ENCODE peak calls at places on chromosome 20, in four cellular contexts. S is A549, T is K562, M is GM12878. R is an unnamed sample.

GRCh38 chr20:44549123-44549522 is 27.3 kb upstream of the SERINC3 start:
- DNase-seq in S (no peak), T (no peak), M (no peak), R (no peak)

GRCh38 chr20:46000571-46001145 is 8.1 kb upstream of the MMP9 start:
- DNase-seq in S (no peak), T (no peak), M (no peak), R (peak; percentile 34)

GRCh38 chr20:46614503-46614902 is 36.8 kb downstream of the SLC13A3 start:
- DNase-seq in S (no peak), T (no peak), M (no peak), R (no peak)

GRCh38 chr20:21615617-21616080 is 89.8 kb upstream of the PAX1 start:
- DNase-seq in S (peak; percentile 71), T (peak; percentile 53), M (no peak), R (peak; percentile 81)

GRCh38 chr20:21539512-21539911 is 25.6 kb upstream of the NKX2-2 start:
- DNase-seq in S (no peak), T (no peak), M (no peak), R (no peak)

GRCh38 chr20:63378626-63379025 is 17.5 kb upstream of the CHRNA4 start:
- DNase-seq in S (no peak), T (peak; percentile 24), M (no peak), R (peak; percentile 44)

GRCh38 chr20:16975682-16976081 is 227.5 kb downstream of the OTOR start:
- DNase-seq in S (no peak), T (no peak), M (no peak), R (no peak)

GRCh38 chr20:33843854-33844253 is 32.7 kb downstream of the CHMP4B start:
- DNase-seq in S (no peak), T (peak; percentile 20), M (no peak), R (no peak)

GRCh38 chr20:54980321-54980960 is 505.0 kb downstream of the DOK5 start:
- DNase-seq in S (peak; percentile 12), T (peak; percentile 5), M (no peak), R (no peak)

GRCh38 chr20:22800161-22800560 is 215.8 kb upstream of the FOXA2 start:
- DNase-seq in S (no peak), T (no peak), M (no peak), R (no peak)

GRCh38 chr20:34996243-34996984 is 40.7 kb downstream of the MYH7B start:
- DNase-seq in S (no peak), T (no peak), M (no peak), R (no peak)

GRCh38 chr20:43957392-43957791 is 42.7 kb downstream of the TOX2 start:
- DNase-seq in S (no peak), T (no peak), M (no peak), R (no peak)

GRCh38 chr20:46348972-46349741 is 40.9 kb upstream of the CDH22 start:
- DNase-seq in S (peak; percentile 43), T (peak; percentile 73), M (no peak), R (peak; percentile 81)

GRCh38 chr20:34427784-34428183 is 64.7 kb downstream of the ITCH start:
- DNase-seq in S (no peak), T (no peak), M (no peak), R (no peak)

GRCh38 chr20:6708010-6708409 is 59.5 kb upstream of the BMP2 start:
- DNase-seq in S (no peak), T (no peak), M (no peak), R (no peak)

GRCh38 chr20:34312544-34313217 is 9.5 kb upstream of the AHCY start:
- DNase-seq in S (peak; percentile 90), T (peak; percentile 93), M (peak; percentile 65), R (peak; percentile 95)

GRCh38 chr20:24764825-24765224 is 184.2 kb upstream of the CST7 start:
- DNase-seq in S (no peak), T (no peak), M (no peak), R (no peak)

DNA sequence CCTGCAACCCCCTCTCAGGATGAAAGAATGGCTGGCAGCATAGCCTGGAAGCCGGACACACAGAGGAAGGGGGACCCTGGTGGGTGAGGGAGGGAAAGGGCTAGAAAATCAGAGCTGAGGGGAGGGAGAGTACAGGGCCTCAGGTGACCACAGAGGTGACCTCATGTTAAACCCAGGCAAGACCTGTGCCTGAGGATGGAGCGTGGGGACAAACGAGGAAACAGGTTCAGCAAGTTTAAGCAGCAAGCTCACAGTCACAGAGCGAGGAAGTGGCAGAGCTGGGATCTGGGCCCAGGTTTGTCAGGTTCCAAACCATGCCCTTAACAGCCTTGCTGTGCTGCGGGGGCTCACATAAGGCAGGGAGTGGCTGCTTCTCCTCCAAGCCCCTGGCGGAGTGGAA is 4.0 kb upstream of the BPI start:
- DNase-seq in S (no peak), T (no peak), M (no peak), R (no peak)
- TF ChIP-seq ESRRA in S (no peak), T (no peak), M (no peak), R (no peak)

DNA sequence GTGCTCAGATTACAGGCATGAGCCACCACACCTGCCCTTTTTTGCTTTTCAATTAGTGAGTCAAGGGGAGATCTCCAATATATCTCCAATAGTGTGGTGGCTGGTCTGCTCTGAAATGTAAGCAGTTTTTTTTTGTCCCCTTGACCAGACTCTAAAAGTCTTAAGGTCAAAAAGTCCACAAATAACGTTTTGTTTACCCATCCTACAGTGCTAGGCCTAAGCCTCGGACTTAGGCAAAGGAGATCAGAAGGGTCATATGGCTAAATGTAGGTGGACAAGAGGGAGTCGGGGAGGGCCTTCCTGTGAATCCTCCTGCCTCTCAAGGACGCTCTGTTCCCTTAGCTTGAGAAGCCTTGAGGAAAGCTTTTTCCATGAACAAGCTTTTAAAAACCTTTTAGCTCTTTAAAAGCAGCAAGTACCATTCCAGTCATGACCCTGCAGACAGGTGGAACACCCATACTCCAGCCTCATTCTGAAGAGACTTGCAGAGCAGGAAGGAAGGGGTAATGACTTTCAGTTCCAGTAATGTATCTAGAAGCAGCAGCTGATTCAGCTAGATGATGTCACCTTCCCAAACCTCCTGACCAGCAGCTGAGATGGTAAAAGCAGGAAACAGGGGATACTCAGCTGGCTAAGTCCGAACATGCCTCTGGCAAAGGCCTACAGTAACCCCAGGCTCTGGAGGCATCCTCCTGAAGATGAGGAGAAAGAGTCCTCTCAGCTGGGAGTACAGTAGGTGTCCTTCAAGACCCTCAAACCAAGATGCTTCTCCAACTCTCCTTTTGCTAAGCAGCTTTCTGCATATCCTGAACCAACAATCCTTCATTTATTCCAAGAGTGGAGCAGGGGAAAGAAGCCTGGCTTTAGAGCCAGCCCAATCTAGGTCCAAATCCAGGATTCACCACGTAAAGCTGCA is 23.6 kb downstream of the BCL2L1 start:
- DNase-seq in S (peak; percentile 87), T (peak; percentile 75), M (no peak), R (no peak)
- TF ChIP-seq ESRRA in S (no peak), T (peak; percentile 11), M (no peak), R (no peak)

GRCh38 chr20:18638768-18639167 is 50.9 kb downstream of the DTD1 start:
- DNase-seq in S (no peak), T (no peak), M (no peak), R (no peak)
- TF ChIP-seq ESRRA in S (no peak), T (no peak), M (no peak), R (no peak)

DNA sequence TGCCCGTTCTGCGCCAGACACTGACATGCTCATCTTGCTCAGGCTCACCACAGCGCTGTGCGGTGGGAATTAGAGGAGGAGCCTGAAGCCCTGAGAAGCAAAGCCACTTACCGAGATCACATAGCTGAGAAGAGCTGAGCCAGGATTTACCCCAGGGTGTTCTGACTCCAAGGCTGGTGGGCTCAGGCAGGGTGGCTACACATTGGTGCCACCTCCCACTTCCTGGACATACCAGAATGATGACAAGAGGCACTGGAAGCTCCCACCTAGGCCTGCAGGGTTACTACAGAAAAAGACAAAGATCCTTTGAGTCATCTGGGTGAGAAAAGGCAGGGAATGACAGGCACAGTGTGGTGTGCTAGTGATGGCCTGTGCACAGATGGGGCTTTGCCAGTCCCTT is 24.4 kb upstream of the FKBP1A start:
- DNase-seq in S (no peak), T (no peak), M (no peak), R (no peak)
- TF ChIP-seq ESRRA in S (no peak), T (no peak), M (no peak), R (no peak)

GRCh38 chr20:14497004-14497403 is 159.6 kb upstream of the FLRT3 start:
- DNase-seq in S (no peak), T (no peak), M (no peak), R (no peak)

GRCh38 chr20:14495066-14495465 is 157.7 kb upstream of the FLRT3 start:
- DNase-seq in S (no peak), T (no peak), M (no peak), R (no peak)

GRCh38 chr20:14494355-14494754 is 156.9 kb upstream of the FLRT3 start:
- DNase-seq in S (no peak), T (no peak), M (no peak), R (no peak)

GRCh38 chr20:14493408-14493807 is 156.0 kb upstream of the FLRT3 start:
- DNase-seq in S (no peak), T (no peak), M (no peak), R (no peak)

GRCh38 chr20:14498809-14499208 is 161.4 kb upstream of the FLRT3 start:
- DNase-seq in S (no peak), T (no peak), M (no peak), R (peak; percentile 20)
- TF ChIP-seq ESRRA in S (no peak), T (no peak), M (no peak), R (no peak)

GRCh38 chr20:48656661-48657211 is 171.1 kb downstream of the PREX1 start:
- DNase-seq in S (peak; percentile 61), T (peak; percentile 61), M (no peak), R (peak; percentile 79)
- TF ChIP-seq ESRRA in S (no peak), T (no peak), M (no peak), R (no peak)

DNA sequence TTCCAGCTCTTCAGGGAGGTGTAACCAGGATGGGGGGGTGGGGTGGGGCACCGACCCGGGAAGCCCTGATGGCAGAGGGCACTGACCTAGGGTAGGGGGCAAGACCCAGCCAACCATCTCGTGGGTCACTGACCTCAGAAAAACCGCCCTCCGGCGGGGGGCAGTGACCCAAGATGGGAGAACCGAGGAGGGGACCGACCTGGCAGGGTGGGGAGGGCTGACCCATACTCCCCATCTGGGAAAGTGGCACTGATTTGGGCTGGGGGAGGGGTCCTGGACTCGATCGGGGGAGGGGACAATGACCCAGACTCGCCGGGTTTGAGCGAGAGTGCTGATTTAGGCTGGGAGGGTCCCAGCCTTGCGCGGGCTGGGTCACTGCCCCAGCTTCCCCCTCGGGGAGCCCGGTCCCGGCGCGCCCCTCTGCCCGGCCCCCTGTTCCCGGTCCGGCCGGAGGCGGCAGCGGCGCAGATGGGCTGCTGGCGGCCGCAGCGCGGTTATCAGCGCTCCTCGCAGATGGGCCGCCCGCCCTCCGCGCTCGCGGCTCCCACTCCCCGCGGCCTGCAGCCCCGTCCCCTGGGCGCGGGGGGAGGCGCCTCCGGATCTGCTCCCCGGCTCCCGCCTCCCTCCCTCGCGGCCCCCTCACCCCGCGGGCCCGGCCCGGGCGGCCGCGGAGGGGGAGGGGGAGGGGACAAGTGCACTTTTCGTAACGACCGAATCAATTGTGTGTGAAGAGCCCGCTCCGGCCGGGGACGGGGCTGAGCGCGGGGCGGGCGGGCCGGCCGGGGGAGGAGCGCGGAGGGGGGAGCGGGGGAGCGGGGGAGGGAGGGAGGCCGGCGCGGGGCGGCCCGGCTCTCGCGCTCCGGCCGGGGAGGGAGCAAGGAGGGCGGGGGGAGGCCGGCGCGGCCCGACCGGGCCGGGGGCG is 2.2 kb downstream of the NOL4L start:
- DNase-seq in S (no peak), T (peak; percentile 83), M (no peak), R (peak; percentile 45)
- TF ChIP-seq ESRRA in S (no peak), T (no peak), M (no peak), R (no peak)